ENCODE peak calls at places on chromosomes 6 and 20, in six cellular contexts. K is progenitor cell of endocrine pancreas; Q is activated naive CD4-positive, alpha-beta T cell; R is Right ventricle myocardium inferior; O is NCI-H460; D is fibroblast of lung. S is an unnamed sample.

GRCh38 chr20:50690979-50691584 is at the start of gene RIPOR3:
- DNase-seq in D (peak; percentile 39), R (peak; percentile 74), O (no peak), Q (no peak), K (no peak), S (peak; percentile 67)

GRCh38 chr20:42697962-42698361 is 491.7 kb downstream of the PTPRT start:
- DNase-seq in D (no peak), R (no peak), K (no peak), O (no peak), Q (no peak), S (no peak)

GRCh38 chr20:45456632-45457031 is 12.9 kb upstream of the WFDC2 start:
- DNase-seq in D (no peak), Q (no peak), R (no peak), O (peak; percentile 20), K (no peak), S (no peak)

GRCh38 chr20:44576297-44576696 is 6.1 kb upstream of the PKIG start:
- DNase-seq in D (peak; percentile 32), Q (no peak), O (no peak), K (no peak), R (no peak), S (no peak)

GRCh38 chr6:31945507-31946369 is at the start of gene CFB:
- DNase-seq in K (no peak), O (no peak), R (peak; percentile 85), D (peak; percentile 80), Q (no peak), S (no peak)

GRCh38 chr20:6783752-6784725 is 16.6 kb downstream of the BMP2 start:
- DNase-seq in K (no peak), D (peak; percentile 62), R (no peak), Q (no peak), O (no peak), S (no peak)

GRCh38 chr20:41072099-41072798 is 43.6 kb downstream of the TOP1 start:
- DNase-seq in Q (no peak), D (peak; percentile 91), O (no peak), K (no peak), R (no peak), S (no peak)

GRCh38 chr6:43355862-43356590 is 13.4 kb downstream of the ZNF318 start:
- DNase-seq in D (peak; percentile 17), K (no peak), Q (no peak), R (no peak), O (no peak), S (peak; percentile 16)

GRCh38 chr6:105902401-105903031 is 183.6 kb upstream of the PRDM1 start:
- DNase-seq in K (no peak), D (peak; percentile 64), Q (no peak), R (no peak), O (no peak), S (no peak)